ENCODE peak calls at places on chromosomes 12 and 14, in four cellular contexts. U is neuronal stem cell, I is H1, Q is IMR-90. T is an unnamed sample.

GRCh38 chr12:67388331-67389163 is 119.4 kb downstream of the CAND1 start:
- DNase-seq in U (no peak), I (no peak), Q (no peak), T (no peak)

GRCh38 chr14:103372552-103373304 is 12.5 kb upstream of the MARK3 start:
- DNase-seq in U (no peak), I (no peak), Q (peak; percentile 97), T (peak; percentile 26)

GRCh38 chr12:89016970-89017778 is 335.1 kb downstream of the DUSP6 start:
- DNase-seq in U (peak; percentile 62), I (no peak), Q (peak; percentile 76), T (peak; percentile 34)

GRCh38 chr14:100348779-100349708 is 25.9 kb downstream of the SLC25A47 start:
- DNase-seq in U (no peak), I (no peak), Q (no peak), T (no peak)

GRCh38 chr12:3632256-3633240 is 120.4 kb downstream of the CRACR2A start:
- DNase-seq in U (no peak), I (no peak), Q (no peak), T (no peak)

GRCh38 chr14:99774526-99775307 is 18.5 kb upstream of the EML1 start:
- DNase-seq in U (no peak), I (no peak), Q (peak; percentile 52), T (no peak)

GRCh38 chr12:83017001-83017400 is 330.3 kb downstream of the TMTC2 start:
- DNase-seq in U (no peak), I (no peak), Q (no peak), T (no peak)

GRCh38 chr14:64937821-64938193 is 4.7 kb downstream of the GPX2 start:
- DNase-seq in U (no peak), I (no peak), Q (peak; percentile 15), T (peak; percentile 32)

GRCh38 chr12:17015501-17015900 is 409.5 kb upstream of the LMO3 start:
- DNase-seq in U (no peak), I (no peak), Q (no peak), T (no peak)

GRCh38 chr12:106247731-106248176 is at the start of gene CKAP4:
- DNase-seq in U (peak; percentile 73), I (no peak), Q (peak; percentile 82), T (peak; percentile 60)

GRCh38 chr12:1474567-1475153 is 119.7 kb downstream of the FBXL14 start:
- DNase-seq in U (peak; percentile 48), I (peak; percentile 15), Q (peak; percentile 97), T (no peak)

GRCh38 chr12:51076235-51076930 is 7.0 kb downstream of the CSRNP2 start:
- DNase-seq in U (no peak), I (no peak), Q (no peak), T (peak; percentile 16)

DNA sequence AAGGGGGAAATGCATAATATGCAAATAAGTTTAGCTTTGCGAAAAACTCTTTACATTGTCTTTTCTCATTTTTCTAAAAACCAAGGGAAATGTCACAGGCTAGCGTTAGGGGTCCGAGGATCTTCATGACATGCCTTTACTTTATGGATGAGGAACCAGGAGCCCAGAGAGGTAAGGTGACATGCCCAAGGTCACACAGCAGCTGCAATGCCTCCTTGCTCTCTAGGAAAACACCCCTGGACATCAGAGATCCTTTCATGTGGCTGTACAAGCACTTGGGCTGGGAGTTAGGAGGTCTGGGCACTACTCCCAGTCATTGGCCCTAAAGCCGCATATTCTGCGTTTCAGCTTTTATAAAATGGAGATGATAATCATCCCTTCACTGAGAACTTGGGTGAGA is 741 bp downstream of the PROX2 start:
- DNase-seq in U (no peak), I (no peak), Q (no peak), T (no peak)
- H2AFZ ChIP-seq in U (no peak overlapping the region), I (no peak overlapping the region), Q (no peak overlapping the region), T (no peak overlapping the region)

DNA sequence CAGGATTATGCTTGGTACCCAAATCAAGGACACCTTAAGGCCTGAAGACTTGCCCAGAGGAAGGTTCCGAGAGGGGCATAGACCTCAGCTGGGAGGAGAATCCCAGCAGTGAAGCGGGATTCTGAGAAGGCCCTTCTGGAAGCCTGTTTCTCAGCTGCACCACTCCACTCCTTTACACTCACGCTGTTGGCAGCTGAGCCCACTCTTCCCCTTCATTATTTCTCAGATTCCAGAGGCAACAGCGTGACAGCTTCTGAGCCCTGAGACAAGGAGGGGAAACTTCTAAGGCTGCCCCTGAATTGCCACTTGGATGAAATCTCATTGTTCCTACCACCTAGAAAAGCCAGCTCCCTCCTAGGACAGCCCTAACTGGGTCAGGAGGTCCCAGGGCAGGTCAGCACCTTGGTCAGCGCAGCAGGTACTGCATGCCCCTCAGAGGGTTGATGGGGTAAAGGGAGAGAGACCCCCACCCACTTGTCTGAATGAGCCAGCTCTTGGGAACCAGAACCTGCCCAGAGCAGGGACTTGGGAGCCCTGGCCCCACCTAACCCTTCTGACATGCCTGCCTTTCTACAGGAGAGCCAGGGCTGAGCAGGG is 53.9 kb downstream of the ISCA2 start:
- DNase-seq in U (no peak), I (no peak), Q (no peak), T (no peak)
- H2AK5ac ChIP-seq in U (no peak overlapping the region), I (no peak overlapping the region), Q (no peak overlapping the region), T (no peak overlapping the region)

DNA sequence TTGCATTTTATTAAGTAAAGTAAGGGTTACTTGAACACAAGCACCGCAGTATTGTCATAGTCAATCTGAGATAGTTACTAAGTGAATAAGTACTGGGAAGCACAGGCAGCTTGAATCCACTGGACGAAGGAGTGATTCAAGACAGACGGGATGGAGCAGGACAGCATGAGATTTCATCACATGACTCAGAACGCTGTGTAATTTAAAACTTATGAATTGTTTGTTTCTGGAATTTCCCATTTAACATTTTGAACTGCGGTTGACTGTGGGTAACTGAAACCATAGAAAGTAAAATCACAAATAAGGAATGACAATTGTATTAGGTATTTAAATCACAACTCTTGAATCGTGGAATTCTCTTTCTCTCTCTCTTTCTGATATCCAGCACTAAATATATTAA is 1630.4 kb upstream of the SEL1L start:
- DNase-seq in U (no peak), I (no peak), Q (peak; percentile 98), T (no peak)
- H3K36me3 ChIP-seq in U (no peaks in the 10 kb centered on the region), I (no peaks in the 10 kb centered on the region), Q (no peaks in the 10 kb centered on the region), T (no peaks in the 10 kb centered on the region)

GRCh38 chr12:75177997-75178396 is 31.6 kb downstream of the KCNC2 start:
- DNase-seq in U (no peak), I (no peak), Q (peak; percentile 95), T (peak; percentile 74)
- H2AFZ ChIP-seq in U (peak overlapping the region; percentile 13), I (no peak overlapping the region), Q (no peak overlapping the region), T (no peak overlapping the region)

GRCh38 chr14:58141893-58142292 is 10.1 kb downstream of the ARMH4 start:
- DNase-seq in U (no peak), I (no peak), Q (no peak), T (no peak)

GRCh38 chr14:58133739-58134138 is 18.3 kb downstream of the ARMH4 start:
- DNase-seq in U (no peak), I (no peak), Q (peak; percentile 85), T (peak; percentile 64)

GRCh38 chr14:58138065-58138718 is 13.8 kb downstream of the ARMH4 start:
- DNase-seq in U (no peak), I (no peak), Q (no peak), T (no peak)

GRCh38 chr14:58138719-58139482 is 13.1 kb downstream of the ARMH4 start:
- DNase-seq in U (no peak), I (no peak), Q (no peak), T (no peak)
- H2AK5ac ChIP-seq in U (no peak overlapping the region), I (no peak overlapping the region), Q (no peak overlapping the region), T (no peak overlapping the region)

DNA sequence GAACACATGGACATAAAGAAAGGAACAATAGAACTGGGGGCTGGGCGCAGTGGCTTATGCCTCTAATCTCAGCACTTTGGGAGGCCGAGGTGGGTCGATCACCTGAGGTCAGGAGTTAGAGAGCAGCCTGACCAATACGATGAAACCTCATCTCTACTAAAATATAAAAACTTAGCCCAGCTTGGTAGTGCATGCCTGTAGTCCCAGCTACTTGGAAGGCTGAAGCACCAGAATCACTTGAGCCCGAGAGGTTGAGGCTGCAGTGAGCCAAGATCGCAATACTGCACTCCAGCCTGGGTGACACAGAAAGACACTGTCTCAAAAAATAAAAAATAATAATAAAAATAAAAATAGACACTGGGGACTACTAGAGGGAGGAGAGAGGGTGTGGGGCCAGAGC is 154.5 kb downstream of the SEC23A start:
- DNase-seq in U (no peak), I (no peak), Q (no peak), T (no peak)
- H3K36me3 ChIP-seq in U (no peaks in the 10 kb centered on the region), I (no peaks in the 10 kb centered on the region), Q (no peaks in the 10 kb centered on the region), T (no peaks in the 10 kb centered on the region)

GRCh38 chr12:98341021-98341420 is 174.4 kb upstream of the TMPO start:
- DNase-seq in U (no peak), I (no peak), Q (no peak), T (no peak)
- H2AFZ ChIP-seq in U (no peak overlapping the region), I (no peak overlapping the region), Q (no peak overlapping the region), T (no peak overlapping the region)

GRCh38 chr12:122838841-122839240 is 3.6 kb downstream of the HIP1R start:
- DNase-seq in U (no peak), I (no peak), Q (no peak), T (no peak)

GRCh38 chr12:122837306-122838265 is 2.3 kb downstream of the HIP1R start:
- DNase-seq in U (no peak), I (no peak), Q (no peak), T (no peak)

GRCh38 chr12:122840580-122841513 is 5.6 kb downstream of the HIP1R start:
- DNase-seq in U (no peak), I (no peak), Q (no peak), T (peak; percentile 59)

GRCh38 chr12:122841544-122842321 is 6.5 kb downstream of the HIP1R start:
- DNase-seq in U (no peak), I (no peak), Q (peak; percentile 82), T (peak; percentile 72)

DNA sequence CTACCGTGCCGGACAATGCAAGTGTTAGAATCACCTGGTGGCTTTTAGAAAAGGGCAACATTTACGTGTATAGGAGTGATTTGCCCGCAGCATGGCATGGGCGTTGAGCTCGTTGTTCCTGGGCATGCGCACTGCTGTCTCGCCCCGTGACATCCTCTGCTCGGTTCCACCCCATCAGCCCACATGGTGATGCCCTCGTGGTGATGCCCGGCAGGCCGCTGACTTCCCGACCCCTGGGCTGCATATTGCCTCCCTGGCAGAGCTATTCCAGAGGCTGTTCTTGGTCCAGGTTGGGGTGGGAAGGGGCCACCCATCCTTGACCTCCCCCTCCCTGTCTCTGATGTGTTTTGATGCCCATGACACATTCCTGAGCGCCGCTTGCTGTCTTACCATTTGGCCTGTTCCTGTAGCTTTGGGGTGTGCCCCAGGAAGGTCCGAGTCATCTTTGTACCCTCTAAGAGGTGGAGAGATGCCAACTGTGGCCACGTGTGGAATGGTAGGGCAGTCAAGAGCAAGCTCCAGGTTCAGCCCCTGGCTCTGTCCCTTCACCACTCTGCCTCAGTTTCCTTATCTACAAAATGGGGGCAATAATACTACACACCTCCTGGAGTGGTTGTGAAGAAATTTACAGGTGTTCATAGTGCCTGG is 4.8 kb downstream of the HIP1R start:
- DNase-seq in U (no peak), I (no peak), Q (no peak), T (no peak)
- H2AK5ac ChIP-seq in U (peak overlapping the region; percentile 25), I (peak overlapping the region; percentile 28), Q (peak overlapping the region; percentile 67), T (no peak overlapping the region)

GRCh38 chr12:113131556-113131955 is 4.0 kb downstream of the RASAL1 start:
- DNase-seq in U (no peak), I (no peak), Q (no peak), T (no peak)

GRCh38 chr12:113129664-113130456 is 5.7 kb downstream of the RASAL1 start:
- DNase-seq in U (no peak), I (no peak), Q (no peak), T (no peak)

GRCh38 chr12:113127791-113128199 is 7.8 kb downstream of the RASAL1 start:
- DNase-seq in U (no peak), I (no peak), Q (no peak), T (no peak)

GRCh38 chr12:113130457-113131135 is 5.0 kb downstream of the RASAL1 start:
- DNase-seq in U (no peak), I (no peak), Q (no peak), T (no peak)

GRCh38 chr12:113128802-113129663 is 6.5 kb downstream of the RASAL1 start:
- DNase-seq in U (no peak), I (no peak), Q (no peak), T (no peak)
- H3K36me3 ChIP-seq in U (no peaks in the 10 kb centered on the region), I (no peaks in the 10 kb centered on the region), Q (no peaks in the 10 kb centered on the region), T (no peaks in the 10 kb centered on the region)